ENCODE peak calls at places on chromosomes 12 and 14, in four cellular contexts. B is stimulated activated naive B cell treated with anti-CD40 and anti-IgM and Interleukin-4, amounts not matched to agents 10 μg/mL and 1 μg/mL and 100 μg/mL, for 72 hours; D is A549; N is MV-4-11. L is an unnamed sample.

GRCh38 chr12:41532072-41532471 is 344.0 kb downstream of the PDZRN4 start:
- DNase-seq in B (no peak), D (no peak), N (no peak), L (no peak)

GRCh38 chr14:30450620-30451019 is 108.3 kb upstream of the G2E3 start:
- DNase-seq in B (no peak), D (no peak), N (no peak), L (no peak)

GRCh38 chr12:108972226-108972757 is 48.6 kb downstream of the SVOP start:
- DNase-seq in B (no peak), D (no peak), N (no peak), L (peak; percentile 43)

GRCh38 chr14:23661542-23661941 is 25.4 kb downstream of the DHRS2 start:
- DNase-seq in B (no peak), D (no peak), N (no peak), L (no peak)

GRCh38 chr14:68137704-68138619 is 318.4 kb downstream of the RAD51B start:
- DNase-seq in B (no peak), D (peak; percentile 98), N (no peak), L (peak; percentile 17)

GRCh38 chr12:76153616-76154015 is 69.1 kb upstream of the NAP1L1 start:
- DNase-seq in B (no peak), D (no peak), N (no peak), L (no peak)

GRCh38 chr12:105814283-105814682 is 324.5 kb downstream of the NUAK1 start:
- DNase-seq in B (no peak), D (no peak), N (no peak), L (no peak)

GRCh38 chr12:102427542-102427923 is 52.8 kb downstream of the IGF1 start:
- DNase-seq in B (no peak), D (no peak), N (no peak), L (no peak)

GRCh38 chr12:83114042-83114441 is 427.3 kb downstream of the TMTC2 start:
- DNase-seq in B (no peak), D (no peak), N (no peak), L (no peak)

GRCh38 chr12:119911147-119911546 is 34.0 kb upstream of the CIT start:
- DNase-seq in B (no peak), D (no peak), N (peak; percentile 59), L (no peak)

GRCh38 chr14:106883218-106883692 is 1356.9 kb downstream of the TMEM121 start:
- DNase-seq in B (peak; percentile 43), D (peak; percentile 75), N (peak; percentile 4), L (peak; percentile 55)

GRCh38 chr14:100622234-100622633 is 35.0 kb upstream of the BEGAIN start:
- DNase-seq in B (no peak), D (no peak), N (peak; percentile 84), L (peak; percentile 38)

GRCh38 chr14:55609681-55610080 is 29.7 kb downstream of the KTN1 start:
- DNase-seq in B (no peak), D (no peak), N (no peak), L (no peak)

GRCh38 chr12:59086124-59086523 is 165.8 kb upstream of the LRIG3 start:
- DNase-seq in B (no peak), D (no peak), N (no peak), L (no peak)